ENCODE peak calls at places on chromosome 11, in seven cellular contexts. T, Z, F, V, J, W and N are unnamed samples.

GRCh38 chr11:17887779-17888178 is 125.1 kb downstream of the SERGEF start:
- DNase-seq in T (no peak), Z (no peak), F (no peak), V (no peak), J (no peak), W (no peak), N (no peak)

GRCh38 chr11:41665633-41666032 is 206.2 kb upstream of the LRRC4C start:
- DNase-seq in T (no peak), Z (no peak), F (no peak), V (no peak), J (no peak), W (no peak), N (no peak)

GRCh38 chr11:6350070-6350469 is 29.8 kb upstream of the CAVIN3 start:
- DNase-seq in T (no peak), Z (no peak), F (no peak), V (no peak), J (no peak), W (no peak), N (no peak)

GRCh38 chr11:35289821-35290220 is 129.5 kb downstream of the SLC1A2 start:
- DNase-seq in T (no peak), Z (no peak), F (no peak), V (peak; percentile 48), J (peak; percentile 74), W (no peak), N (no peak)

GRCh38 chr11:110022548-110022947 is 70.6 kb upstream of the ZC3H12C start:
- DNase-seq in T (no peak), Z (no peak), F (no peak), V (no peak), J (no peak), W (no peak), N (no peak)

GRCh38 chr11:75114465-75114864 is 17.8 kb upstream of the OR2AT4 start:
- DNase-seq in T (no peak), Z (no peak), F (no peak), V (no peak), J (no peak), W (no peak), N (no peak)

GRCh38 chr11:92978226-92979111 is 9.0 kb downstream of the MTNR1B start:
- DNase-seq in T (no peak), Z (no peak), F (no peak), V (no peak), J (peak; percentile 89), W (no peak), N (no peak)

GRCh38 chr11:88655163-88655562 is 317.6 kb upstream of the CTSC start:
- DNase-seq in T (no peak), Z (no peak), F (no peak), V (no peak), J (no peak), W (no peak), N (no peak)

GRCh38 chr11:15773024-15773423 is 583.3 kb downstream of the SOX6 start:
- DNase-seq in T (no peak), Z (no peak), F (no peak), V (no peak), J (no peak), W (no peak), N (no peak)